ENCODE peak calls at places on chromosomes 1 and 21, in four cellular contexts. N is choroid plexus epithelial cell, F is foreskin fibroblast, V is IMR-90. Z is an unnamed sample.

GRCh38 chr21:29184047-29184446 is 53.6 kb downstream of the MAP3K7CL start:
- DNase-seq in F (no peak), V (no peak), N (no peak), Z (no peak)

GRCh38 chr1:183043872-183044859 is 20.9 kb downstream of the LAMC1 start:
- DNase-seq in N (peak; percentile 85), F (peak; percentile 66), V (peak; percentile 94), Z (no peak)

GRCh38 chr1:43274125-43274803 is 4.5 kb downstream of the TMEM125 start:
- DNase-seq in F (peak; percentile 37), N (peak; percentile 56), V (peak; percentile 58), Z (no peak)

GRCh38 chr21:31750843-31751242 is 18.9 kb upstream of the SCAF4 start:
- DNase-seq in F (peak; percentile 38), V (peak; percentile 56), N (no peak), Z (no peak)

GRCh38 chr1:114043548-114043947 is 64.3 kb downstream of the OLFML3 start:
- DNase-seq in V (no peak), N (no peak), F (no peak), Z (no peak)

GRCh38 chr1:114832057-114832456 is 22.6 kb upstream of the SYCP1 start:
- DNase-seq in F (no peak), V (no peak), N (no peak), Z (no peak)

GRCh38 chr1:15939181-15940109 is 36.5 kb downstream of the ZBTB17 start:
- DNase-seq in N (peak; percentile 55), F (no peak), V (peak; percentile 63), Z (no peak)

GRCh38 chr21:31308584-31308983 is 35.5 kb downstream of the TIAM1 start:
- DNase-seq in V (no peak), F (no peak), N (no peak), Z (no peak)

GRCh38 chr21:41164981-41165650 is 2.8 kb upstream of the BACE2 start:
- DNase-seq in N (no peak), V (peak; percentile 58), F (peak; percentile 4), Z (no peak)

GRCh38 chr1:88061106-88061829 is 622.8 kb upstream of the PKN2 start:
- DNase-seq in V (peak; percentile 70), N (peak; percentile 82), F (peak; percentile 30), Z (peak; percentile 26)

DNA sequence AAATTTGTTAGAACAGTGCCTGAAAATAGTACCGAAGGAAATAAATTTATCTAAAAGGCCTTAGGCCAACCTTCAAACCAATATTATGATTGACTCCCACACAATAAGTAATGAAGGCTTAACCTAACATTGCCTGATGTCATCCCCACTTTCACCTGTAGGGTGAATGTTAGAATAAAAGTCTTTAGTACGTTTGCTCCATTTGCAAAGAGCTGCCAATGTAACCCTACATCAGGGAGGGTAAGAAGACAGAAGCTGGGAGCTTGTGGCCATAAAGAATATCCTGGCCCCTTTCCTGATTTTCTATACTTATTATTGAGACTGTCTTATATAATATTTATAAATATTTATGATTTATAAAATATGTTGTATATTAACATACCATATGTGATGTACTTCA is 661.8 kb upstream of the CXADR start:
- DNase-seq in N (no peak), F (no peak), V (no peak), Z (no peak)
- TF ChIP-seq CTCF in N (no peak), F (no peak), V (no peak), Z (no peak)

GRCh38 chr1:101738475-101738874 is 258.3 kb downstream of the OLFM3 start:
- DNase-seq in N (peak; percentile 77), F (peak; percentile 12), V (peak; percentile 44), Z (no peak)

GRCh38 chr1:101728029-101728428 is 268.7 kb downstream of the OLFM3 start:
- DNase-seq in N (no peak), F (no peak), V (no peak), Z (peak; percentile 18)

GRCh38 chr1:101732221-101732620 is 264.5 kb downstream of the OLFM3 start:
- DNase-seq in F (no peak), N (no peak), V (no peak), Z (no peak)

DNA sequence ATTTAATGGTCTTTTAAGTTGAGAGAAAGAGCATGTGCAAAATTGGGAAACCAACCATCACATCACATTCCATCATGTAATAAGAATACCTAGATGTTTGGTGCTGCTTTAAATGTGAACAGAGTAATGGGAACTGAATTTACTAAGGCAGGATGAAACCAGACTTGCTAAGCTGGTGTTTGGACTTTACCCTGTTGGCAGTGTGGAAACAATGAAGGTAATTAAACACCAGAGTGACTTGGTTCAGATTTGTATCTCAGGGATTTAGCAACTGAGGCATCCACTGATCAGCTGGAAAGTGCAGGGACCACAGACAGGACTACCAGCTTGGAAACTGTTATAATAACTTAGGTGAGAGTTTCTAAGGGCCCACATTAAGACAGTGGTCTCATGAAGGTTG is 263.4 kb downstream of the OLFM3 start:
- DNase-seq in N (no peak), V (no peak), F (no peak), Z (no peak)
- TF ChIP-seq CTCF in N (no peak), V (no peak), F (no peak), Z (no peak)

GRCh38 chr1:213325482-213325881 is 274.4 kb downstream of the RPS6KC1 start:
- DNase-seq in V (no peak), F (no peak), N (no peak), Z (no peak)
- TF ChIP-seq CTCF in V (no peak), F (no peak), N (no peak), Z (no peak)

DNA sequence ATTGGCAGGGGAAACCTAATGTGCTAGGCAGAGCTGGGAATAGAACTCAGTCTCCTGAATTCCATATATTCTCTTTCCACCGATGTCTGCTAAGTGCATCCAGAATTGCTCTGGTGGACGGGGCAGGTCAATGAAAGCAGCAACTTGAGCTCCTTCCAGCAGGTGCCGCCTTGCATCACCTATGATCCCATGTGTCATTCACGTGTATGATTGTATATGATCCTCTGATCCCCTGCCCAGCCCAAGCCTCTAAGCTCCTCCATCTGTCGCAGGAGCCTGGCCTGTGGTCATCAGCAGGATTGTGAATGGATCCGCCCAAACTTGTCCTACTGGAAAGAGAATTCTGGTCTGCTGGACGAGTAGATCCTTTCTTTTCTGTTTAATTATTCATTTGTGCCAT is 13.1 kb downstream of the ACTA1 start:
- DNase-seq in F (no peak), N (no peak), V (no peak), Z (peak; percentile 17)
- TF ChIP-seq CTCF in F (no peak), N (no peak), V (no peak), Z (peak; percentile 10)

GRCh38 chr1:55869050-55869449 is 653.9 kb upstream of the USP24 start:
- DNase-seq in N (no peak), F (no peak), V (no peak), Z (no peak)

GRCh38 chr1:55870076-55870475 is 654.9 kb upstream of the USP24 start:
- DNase-seq in F (peak; percentile 44), V (no peak), N (no peak), Z (no peak)

GRCh38 chr1:55867444-55867843 is 652.3 kb upstream of the USP24 start:
- DNase-seq in N (no peak), F (no peak), V (peak; percentile 28), Z (no peak)

DNA sequence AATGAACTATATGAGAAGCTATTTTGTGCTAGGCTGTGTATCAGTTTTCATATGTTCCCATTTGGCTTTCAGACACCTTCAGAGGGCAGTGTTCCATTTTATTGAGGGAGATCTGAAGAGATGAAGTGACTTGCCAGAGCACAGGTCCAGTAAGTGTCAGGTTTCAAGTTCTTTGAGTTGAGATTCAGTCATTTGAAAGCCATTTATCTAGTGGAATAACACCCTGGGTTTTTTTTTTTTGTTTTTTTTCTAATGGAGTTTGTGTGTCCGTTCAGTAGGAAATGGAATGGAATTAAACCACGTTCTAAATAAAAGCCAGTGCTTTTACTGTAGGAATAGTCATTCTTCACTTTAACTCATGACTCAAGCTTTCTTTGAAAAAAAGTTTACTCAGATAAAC is 652.9 kb upstream of the USP24 start:
- DNase-seq in N (peak; percentile 42), V (peak; percentile 50), F (no peak), Z (no peak)
- TF ChIP-seq CTCF in N (peak; percentile 25), V (no peak), F (no peak), Z (no peak)

GRCh38 chr1:150262388-150263320 is 5.1 kb downstream of the CA14 start:
- DNase-seq in V (no peak), F (no peak), N (no peak), Z (no peak)
- TF ChIP-seq CTCF in V (no peak), F (no peak), N (no peak), Z (no peak)